ENCODE peak calls at places on chromosomes 7 and 10, in ten cellular contexts. One of them, this sample, is unnamed.

GRCh38 chr7:152607007-152607406 is 68.9 kb downstream of the XRCC2 start:
- DNase-seq in activated CD4-positive, alpha-beta T cell treated with anti-CD3 and anti-CD28 coated beads, Interleukin-2, amount 10 ng/mL, durations not matched to agents 7 days and 5 days: no peak
- DNase-seq in T-helper 2 cell: no peak
- DNase-seq in HEK293T: no peak
- DNase-seq in NCI-H345: no peak
- DNase-seq in NCI-H2081: no peak
- DNase-seq in NCI-H1092 treated with DMSO at 0.1 percent for 48 hours: no peak
- DNase-seq in GM23338: no peak
- DNase-seq in MV-4-11: no peak
- DNase-seq in NCI-H1105 treated with DMSO at 0.1 percent for 48 hours: no peak
- DNase-seq in this sample: no peak

GRCh38 chr10:24344279-24344678 is 135.3 kb downstream of the KIAA1217 start:
- DNase-seq in GM23338: no peak
- DNase-seq in HEK293T: no peak
- DNase-seq in T-helper 2 cell: no peak
- DNase-seq in NCI-H2081: no peak
- DNase-seq in NCI-H345: no peak
- DNase-seq in NCI-H1105 treated with DMSO at 0.1 percent for 48 hours: no peak
- DNase-seq in NCI-H1092 treated with DMSO at 0.1 percent for 48 hours: no peak
- DNase-seq in activated CD4-positive, alpha-beta T cell treated with anti-CD3 and anti-CD28 coated beads, Interleukin-2, amount 10 ng/mL, durations not matched to agents 7 days and 5 days: no peak
- DNase-seq in MV-4-11: peak
- DNase-seq in this sample: no peak

GRCh38 chr10:125797424-125797823 is 21.8 kb upstream of the MMP21 start:
- DNase-seq in NCI-H1092 treated with DMSO at 0.1 percent for 48 hours: no peak
- DNase-seq in T-helper 2 cell: no peak
- DNase-seq in HEK293T: no peak
- DNase-seq in NCI-H345: no peak
- DNase-seq in MV-4-11: no peak
- DNase-seq in GM23338: no peak
- DNase-seq in activated CD4-positive, alpha-beta T cell treated with anti-CD3 and anti-CD28 coated beads, Interleukin-2, amount 10 ng/mL, durations not matched to agents 7 days and 5 days: no peak
- DNase-seq in NCI-H1105 treated with DMSO at 0.1 percent for 48 hours: no peak
- DNase-seq in NCI-H2081: no peak
- DNase-seq in this sample: no peak

GRCh38 chr10:28503114-28503513 is 29.8 kb upstream of the WAC start:
- DNase-seq in NCI-H345: peak
- DNase-seq in T-helper 2 cell: no peak
- DNase-seq in MV-4-11: no peak
- DNase-seq in activated CD4-positive, alpha-beta T cell treated with anti-CD3 and anti-CD28 coated beads, Interleukin-2, amount 10 ng/mL, durations not matched to agents 7 days and 5 days: no peak
- DNase-seq in GM23338: no peak
- DNase-seq in HEK293T: peak
- DNase-seq in NCI-H1105 treated with DMSO at 0.1 percent for 48 hours: peak
- DNase-seq in NCI-H1092 treated with DMSO at 0.1 percent for 48 hours: peak
- DNase-seq in NCI-H2081: peak
- DNase-seq in this sample: peak

GRCh38 chr7:157663061-157663863 is 326.5 kb downstream of the DNAJB6 start:
- DNase-seq in NCI-H2081: no peak
- DNase-seq in T-helper 2 cell: no peak
- DNase-seq in GM23338: no peak
- DNase-seq in NCI-H1105 treated with DMSO at 0.1 percent for 48 hours: peak
- DNase-seq in HEK293T: no peak
- DNase-seq in MV-4-11: no peak
- DNase-seq in NCI-H1092 treated with DMSO at 0.1 percent for 48 hours: no peak
- DNase-seq in NCI-H345: no peak
- DNase-seq in activated CD4-positive, alpha-beta T cell treated with anti-CD3 and anti-CD28 coated beads, Interleukin-2, amount 10 ng/mL, durations not matched to agents 7 days and 5 days: no peak
- DNase-seq in this sample: no peak

GRCh38 chr7:157000047-157000726 is 10.3 kb downstream of the MNX1 start:
- DNase-seq in T-helper 2 cell: no peak
- DNase-seq in HEK293T: no peak
- DNase-seq in MV-4-11: no peak
- DNase-seq in NCI-H2081: no peak
- DNase-seq in activated CD4-positive, alpha-beta T cell treated with anti-CD3 and anti-CD28 coated beads, Interleukin-2, amount 10 ng/mL, durations not matched to agents 7 days and 5 days: no peak
- DNase-seq in NCI-H345: no peak
- DNase-seq in GM23338: peak
- DNase-seq in NCI-H1105 treated with DMSO at 0.1 percent for 48 hours: peak
- DNase-seq in NCI-H1092 treated with DMSO at 0.1 percent for 48 hours: no peak
- DNase-seq in this sample: peak

GRCh38 chr7:22662490-22663145 is 64.4 kb upstream of the IL6 start:
- DNase-seq in activated CD4-positive, alpha-beta T cell treated with anti-CD3 and anti-CD28 coated beads, Interleukin-2, amount 10 ng/mL, durations not matched to agents 7 days and 5 days: no peak
- DNase-seq in HEK293T: no peak
- DNase-seq in NCI-H1092 treated with DMSO at 0.1 percent for 48 hours: no peak
- DNase-seq in NCI-H2081: no peak
- DNase-seq in NCI-H1105 treated with DMSO at 0.1 percent for 48 hours: no peak
- DNase-seq in T-helper 2 cell: no peak
- DNase-seq in NCI-H345: no peak
- DNase-seq in MV-4-11: peak
- DNase-seq in GM23338: no peak
- DNase-seq in this sample: no peak

GRCh38 chr10:132386419-132386831 is 10.6 kb upstream of the PWWP2B start:
- DNase-seq in MV-4-11: no peak
- DNase-seq in T-helper 2 cell: no peak
- DNase-seq in activated CD4-positive, alpha-beta T cell treated with anti-CD3 and anti-CD28 coated beads, Interleukin-2, amount 10 ng/mL, durations not matched to agents 7 days and 5 days: no peak
- DNase-seq in NCI-H345: no peak
- DNase-seq in NCI-H2081: no peak
- DNase-seq in NCI-H1092 treated with DMSO at 0.1 percent for 48 hours: no peak
- DNase-seq in NCI-H1105 treated with DMSO at 0.1 percent for 48 hours: no peak
- DNase-seq in GM23338: no peak
- DNase-seq in HEK293T: no peak
- DNase-seq in this sample: no peak

GRCh38 chr10:62083868-62084267 is 182.4 kb downstream of the ARID5B start:
- DNase-seq in activated CD4-positive, alpha-beta T cell treated with anti-CD3 and anti-CD28 coated beads, Interleukin-2, amount 10 ng/mL, durations not matched to agents 7 days and 5 days: no peak
- DNase-seq in NCI-H1105 treated with DMSO at 0.1 percent for 48 hours: peak
- DNase-seq in T-helper 2 cell: no peak
- DNase-seq in MV-4-11: no peak
- DNase-seq in GM23338: no peak
- DNase-seq in NCI-H1092 treated with DMSO at 0.1 percent for 48 hours: peak
- DNase-seq in NCI-H2081: peak
- DNase-seq in HEK293T: peak
- DNase-seq in NCI-H345: peak
- DNase-seq in this sample: no peak

GRCh38 chr10:101816913-101817541 is 1.2 kb downstream of the OGA start:
- DNase-seq in NCI-H2081: no peak
- DNase-seq in NCI-H345: no peak
- DNase-seq in GM23338: no peak
- DNase-seq in HEK293T: no peak
- DNase-seq in MV-4-11: no peak
- DNase-seq in NCI-H1092 treated with DMSO at 0.1 percent for 48 hours: no peak
- DNase-seq in T-helper 2 cell: no peak
- DNase-seq in activated CD4-positive, alpha-beta T cell treated with anti-CD3 and anti-CD28 coated beads, Interleukin-2, amount 10 ng/mL, durations not matched to agents 7 days and 5 days: no peak
- DNase-seq in NCI-H1105 treated with DMSO at 0.1 percent for 48 hours: no peak
- DNase-seq in this sample: no peak

GRCh38 chr10:131669838-131670237 is 231.0 kb upstream of the PPP2R2D start:
- DNase-seq in T-helper 2 cell: no peak
- DNase-seq in HEK293T: no peak
- DNase-seq in activated CD4-positive, alpha-beta T cell treated with anti-CD3 and anti-CD28 coated beads, Interleukin-2, amount 10 ng/mL, durations not matched to agents 7 days and 5 days: no peak
- DNase-seq in NCI-H2081: no peak
- DNase-seq in MV-4-11: no peak
- DNase-seq in NCI-H345: no peak
- DNase-seq in GM23338: no peak
- DNase-seq in NCI-H1105 treated with DMSO at 0.1 percent for 48 hours: no peak
- DNase-seq in NCI-H1092 treated with DMSO at 0.1 percent for 48 hours: no peak
- DNase-seq in this sample: no peak

GRCh38 chr10:62155054-62155453 is 113.6 kb downstream of the RTKN2 start:
- DNase-seq in HEK293T: no peak
- DNase-seq in T-helper 2 cell: no peak
- DNase-seq in NCI-H345: no peak
- DNase-seq in NCI-H1092 treated with DMSO at 0.1 percent for 48 hours: no peak
- DNase-seq in activated CD4-positive, alpha-beta T cell treated with anti-CD3 and anti-CD28 coated beads, Interleukin-2, amount 10 ng/mL, durations not matched to agents 7 days and 5 days: no peak
- DNase-seq in MV-4-11: no peak
- DNase-seq in NCI-H1105 treated with DMSO at 0.1 percent for 48 hours: no peak
- DNase-seq in GM23338: no peak
- DNase-seq in NCI-H2081: no peak
- DNase-seq in this sample: no peak

GRCh38 chr7:133024604-133025003 is 57.3 kb downstream of the CHCHD3 start:
- DNase-seq in T-helper 2 cell: no peak
- DNase-seq in NCI-H2081: no peak
- DNase-seq in NCI-H1105 treated with DMSO at 0.1 percent for 48 hours: peak
- DNase-seq in MV-4-11: no peak
- DNase-seq in activated CD4-positive, alpha-beta T cell treated with anti-CD3 and anti-CD28 coated beads, Interleukin-2, amount 10 ng/mL, durations not matched to agents 7 days and 5 days: no peak
- DNase-seq in HEK293T: no peak
- DNase-seq in GM23338: no peak
- DNase-seq in NCI-H1092 treated with DMSO at 0.1 percent for 48 hours: no peak
- DNase-seq in NCI-H345: no peak
- DNase-seq in this sample: no peak

GRCh38 chr7:12423995-12424745 is 20.5 kb upstream of the VWDE start:
- DNase-seq in GM23338: peak
- DNase-seq in MV-4-11: no peak
- DNase-seq in HEK293T: no peak
- DNase-seq in NCI-H2081: no peak
- DNase-seq in activated CD4-positive, alpha-beta T cell treated with anti-CD3 and anti-CD28 coated beads, Interleukin-2, amount 10 ng/mL, durations not matched to agents 7 days and 5 days: no peak
- DNase-seq in T-helper 2 cell: no peak
- DNase-seq in NCI-H345: no peak
- DNase-seq in NCI-H1105 treated with DMSO at 0.1 percent for 48 hours: no peak
- DNase-seq in NCI-H1092 treated with DMSO at 0.1 percent for 48 hours: no peak
- DNase-seq in this sample: no peak

GRCh38 chr7:133795061-133795460 is 332.1 kb upstream of the LRGUK start:
- DNase-seq in NCI-H345: peak
- DNase-seq in NCI-H1092 treated with DMSO at 0.1 percent for 48 hours: peak
- DNase-seq in HEK293T: no peak
- DNase-seq in MV-4-11: no peak
- DNase-seq in GM23338: no peak
- DNase-seq in NCI-H1105 treated with DMSO at 0.1 percent for 48 hours: peak
- DNase-seq in NCI-H2081: no peak
- DNase-seq in activated CD4-positive, alpha-beta T cell treated with anti-CD3 and anti-CD28 coated beads, Interleukin-2, amount 10 ng/mL, durations not matched to agents 7 days and 5 days: no peak
- DNase-seq in T-helper 2 cell: no peak
- DNase-seq in this sample: no peak